ENCODE peak calls at places on chromosomes 3 and 15, in six cellular contexts. C is dermis blood vessel endothelial cell; H is anterior cingulate cortex; I is T-helper 2 cell; E is naive thymus-derived CD8-positive, alpha-beta T cell; O is activated naive CD8-positive, alpha-beta T cell treated with anti-CD3 and anti-CD28 coated beads for 36 hours. J is an unnamed sample.

GRCh38 chr15:60901647-60902046 is 327.5 kb downstream of the RORA start:
- DNase-seq in C (no peak), H (no peak), I (no peak), E (no peak), O (peak), J (no peak)

GRCh38 chr15:44102675-44103254 is 92.3 kb downstream of the FRMD5 start:
- DNase-seq in C (peak), H (peak), I (no peak), E (no peak), O (no peak), J (peak)

GRCh38 chr3:25582242-25582641 is 82.5 kb downstream of the TOP2B start:
- DNase-seq in C (no peak), H (no peak), I (no peak), E (no peak), O (no peak), J (no peak)

GRCh38 chr3:40187945-40188344 is 121.6 kb upstream of the EIF1B start:
- DNase-seq in C (no peak), H (no peak), I (no peak), E (no peak), O (no peak), J (no peak)

GRCh38 chr3:45026038-45026437 is at the start of gene CLEC3B:
- DNase-seq in C (peak), H (no peak), I (no peak), E (no peak), O (no peak), J (no peak)

GRCh38 chr15:78620021-78620838 is 566 bp downstream of the CHRNA3 start:
- DNase-seq in C (peak), H (no peak), I (no peak), E (no peak), O (peak), J (no peak)

GRCh38 chr3:182710557-182711157 is 82.6 kb upstream of the ATP11B start:
- DNase-seq in C (peak), H (no peak), I (no peak), E (peak), O (no peak), J (peak)

GRCh38 chr3:192060160-192060783 is 599.3 kb downstream of the PYDC2 start:
- DNase-seq in C (no peak), H (no peak), I (no peak), E (no peak), O (no peak), J (no peak)

GRCh38 chr3:57998366-57999283 is 9.6 kb upstream of the FLNB start:
- DNase-seq in C (no peak), H (no peak), I (no peak), E (no peak), O (no peak), J (peak)

GRCh38 chr3:157588386-157589060 is 85.3 kb upstream of the VEPH1 start:
- DNase-seq in C (no peak), H (no peak), I (no peak), E (no peak), O (no peak), J (no peak)

GRCh38 chr15:52486003-52486996 is 42.4 kb downstream of the MYO5A start:
- DNase-seq in C (no peak), H (peak), I (no peak), E (no peak), O (no peak), J (peak)

GRCh38 chr3:102156426-102156825 is 278.4 kb upstream of the ZPLD1 start:
- DNase-seq in C (peak), H (no peak), I (no peak), E (no peak), O (no peak), J (no peak)

GRCh38 chr3:186021673-186022362 is 84.0 kb upstream of the TRA2B start:
- DNase-seq in C (no peak), H (no peak), I (no peak), E (no peak), O (no peak), J (no peak)

GRCh38 chr3:71062920-71063767 is 520.4 kb downstream of the FOXP1 start:
- DNase-seq in C (peak), H (no peak), I (no peak), E (peak), O (no peak), J (no peak)

GRCh38 chr3:8900065-8900464 is 63.2 kb downstream of the RAD18 start:
- DNase-seq in C (no peak), H (no peak), I (no peak), E (no peak), O (no peak), J (no peak)

GRCh38 chr3:141412087-141412935 is 44.0 kb downstream of the ZBTB38 start:
- DNase-seq in C (peak), H (peak), I (peak), E (peak), O (peak), J (no peak)

GRCh38 chr3:64408770-64409169 is 183.5 kb upstream of the PRICKLE2 start:
- DNase-seq in C (no peak), H (no peak), I (no peak), E (no peak), O (no peak), J (no peak)

GRCh38 chr15:73789491-73790240 is 36.5 kb upstream of the INSYN1 start:
- DNase-seq in C (no peak), H (no peak), I (no peak), E (no peak), O (no peak), J (no peak)